ENCODE peak calls at places on chromosome 20, in nine cellular contexts. X is lower lobe of right lung, P is dorsolateral prefrontal cortex, K is ascending aorta, U is HFF-Myc, Y is left ventricle myocardium inferior, W is AG09309, A is cardiac fibroblast, M is psoas muscle. F is an unnamed sample.

GRCh38 chr20:3661060-3661820 is 2.0 kb downstream of the GFRA4 start:
- DNase-seq in U (no peak), X (no peak), W (no peak), A (no peak), P (peak; percentile 34), Y (no peak), M (peak; percentile 47), K (peak; percentile 47), F (no peak)

GRCh38 chr20:23023621-23024187 is 11.4 kb upstream of the SSTR4 start:
- DNase-seq in K (no peak), A (no peak), Y (no peak), W (no peak), U (no peak), P (no peak), M (no peak), X (no peak), F (no peak)

GRCh38 chr20:48831702-48832422 is 4.1 kb upstream of the PREX1 start:
- DNase-seq in W (no peak), X (no peak), M (peak; percentile 74), K (peak; percentile 84), A (peak; percentile 54), U (peak; percentile 24), P (peak; percentile 68), Y (peak; percentile 60), F (no peak)

GRCh38 chr20:43066061-43066575 is 123.6 kb downstream of the PTPRT start:
- DNase-seq in Y (no peak), P (no peak), X (no peak), K (no peak), A (no peak), M (no peak), U (no peak), W (no peak), F (no peak)

GRCh38 chr20:32457476-32457986 is 99.4 kb downstream of the ASXL1 start:
- DNase-seq in X (peak; percentile 70), Y (peak; percentile 62), U (no peak), W (no peak), P (peak; percentile 88), K (no peak), M (peak; percentile 72), A (peak; percentile 63), F (no peak)

GRCh38 chr20:57040924-57041323 is 225.5 kb downstream of the BMP7 start:
- DNase-seq in U (no peak), W (peak; percentile 44), A (no peak), Y (no peak), K (no peak), X (no peak), M (no peak), P (no peak), F (no peak)

GRCh38 chr20:208937-209566 is 18.0 kb upstream of the DEFB129 start:
- DNase-seq in Y (no peak), K (no peak), X (no peak), A (peak; percentile 84), M (no peak), W (peak; percentile 42), P (no peak), U (peak; percentile 35), F (peak; percentile 45)

GRCh38 chr20:23240519-23240918 is 110.1 kb upstream of the NXT1 start:
- DNase-seq in A (no peak), P (no peak), Y (no peak), U (no peak), W (no peak), X (no peak), K (no peak), M (no peak), F (no peak)

GRCh38 chr20:32479697-32480140 is 105.4 kb downstream of the NOL4L start:
- DNase-seq in U (no peak), Y (peak; percentile 0), M (peak; percentile 2), P (peak; percentile 12), X (no peak), K (no peak), W (no peak), A (no peak), F (no peak)

GRCh38 chr20:45993197-45993951 is 15.3 kb upstream of the MMP9 start:
- DNase-seq in Y (no peak), W (no peak), U (no peak), A (peak; percentile 40), M (no peak), X (peak; percentile 50), P (no peak), K (no peak), F (no peak)

GRCh38 chr20:14634666-14635065 is 297.3 kb upstream of the FLRT3 start:
- DNase-seq in P (no peak), M (no peak), W (no peak), A (no peak), Y (no peak), X (no peak), U (no peak), K (no peak), F (no peak)

GRCh38 chr20:8073024-8073832 is 53.7 kb upstream of the TMX4 start:
- DNase-seq in W (peak; percentile 41), P (no peak), Y (no peak), K (no peak), A (peak; percentile 88), X (no peak), M (no peak), U (no peak), F (no peak)

GRCh38 chr20:3137492-3137891 is 22.2 kb downstream of the FASTKD5 start:
- DNase-seq in P (no peak), K (no peak), M (no peak), X (no peak), W (no peak), Y (no peak), U (no peak), A (no peak), F (no peak)

GRCh38 chr20:43926287-43926686 is 11.6 kb downstream of the TOX2 start:
- DNase-seq in W (no peak), U (no peak), M (no peak), A (no peak), X (no peak), Y (no peak), K (no peak), P (no peak), F (no peak)

GRCh38 chr20:56875052-56875663 is 246.1 kb downstream of the TFAP2C start:
- DNase-seq in A (peak; percentile 13), U (peak; percentile 50), K (no peak), P (no peak), Y (no peak), W (peak; percentile 11), M (no peak), X (no peak), F (peak; percentile 3)

GRCh38 chr20:59221881-59222238 is 58.2 kb downstream of the ZNF831 start:
- DNase-seq in W (no peak), X (no peak), M (no peak), K (no peak), A (no peak), Y (no peak), P (no peak), U (no peak), F (no peak)
- H3K4me3 ChIP-seq in W (peak overlapping the region; percentile 47), X (peak overlapping the region; percentile 59), M (peak overlapping the region; percentile 75), K (peak overlapping the region; percentile 63), A (peak overlapping the region; percentile 49), Y (peak overlapping the region; percentile 71), P (peak overlapping the region; percentile 63), U (peak overlapping the region; percentile 32), F (peak overlapping the region; percentile 55)

GRCh38 chr20:10922521-10922920 is 248.7 kb upstream of the JAG1 start:
- DNase-seq in A (no peak), P (no peak), K (no peak), W (no peak), U (no peak), Y (no peak), X (no peak), M (no peak), F (no peak)

GRCh38 chr20:10920396-10920795 is 246.6 kb upstream of the JAG1 start:
- DNase-seq in A (no peak), K (no peak), X (no peak), U (no peak), Y (no peak), P (no peak), M (no peak), W (no peak), F (no peak)

GRCh38 chr20:10921491-10922010 is 247.8 kb upstream of the JAG1 start:
- DNase-seq in A (no peak), M (no peak), X (no peak), U (no peak), W (no peak), P (no peak), K (no peak), Y (no peak), F (no peak)

GRCh38 chr20:10917826-10918225 is 244.0 kb upstream of the JAG1 start:
- DNase-seq in W (no peak), M (no peak), Y (no peak), X (no peak), K (no peak), A (no peak), U (no peak), P (no peak), F (no peak)

GRCh38 chr20:10919549-10920140 is 245.8 kb upstream of the JAG1 start:
- DNase-seq in W (no peak), M (peak; percentile 44), K (peak; percentile 74), U (no peak), Y (peak; percentile 36), P (no peak), X (no peak), A (peak; percentile 87), F (no peak)
- H3K4me3 ChIP-seq in W (no peak overlapping the region), M (no peak overlapping the region), K (no peak overlapping the region), U (no peak overlapping the region), Y (no peak overlapping the region), P (no peak overlapping the region), X (no peak overlapping the region), A (no peak overlapping the region), F (no peak overlapping the region)

GRCh38 chr20:37914672-37915433 is 11.9 kb downstream of the VSTM2L start:
- DNase-seq in P (no peak), X (no peak), K (no peak), M (no peak), W (no peak), Y (no peak), A (no peak), U (no peak), F (no peak)

GRCh38 chr20:37913563-37914366 is 10.8 kb downstream of the VSTM2L start:
- DNase-seq in X (no peak), Y (no peak), W (no peak), M (no peak), A (no peak), P (no peak), U (no peak), K (no peak), F (no peak)

GRCh38 chr20:37914367-37914671 is 11.4 kb downstream of the VSTM2L start:
- DNase-seq in M (no peak), P (no peak), X (no peak), Y (no peak), K (no peak), U (no peak), A (no peak), W (no peak), F (no peak)

GRCh38 chr20:37915800-37916570 is 13.1 kb downstream of the VSTM2L start:
- DNase-seq in A (no peak), X (no peak), K (no peak), U (no peak), P (peak; percentile 74), M (no peak), Y (peak; percentile 38), W (no peak), F (no peak)

GRCh38 chr20:37915434-37915787 is 12.5 kb downstream of the VSTM2L start:
- DNase-seq in P (no peak), U (no peak), W (no peak), K (no peak), Y (no peak), A (no peak), X (no peak), M (no peak), F (no peak)
- H3K4me3 ChIP-seq in P (no peak overlapping the region), U (no peak overlapping the region), W (no peak overlapping the region), K (peak overlapping the region; percentile 35), Y (peak overlapping the region; percentile 41), A (no peak overlapping the region), X (no peak overlapping the region), M (peak overlapping the region; percentile 13), F (no peak overlapping the region)

GRCh38 chr20:41159547-41159946 is 22.2 kb downstream of the PLCG1 start:
- DNase-seq in U (no peak), Y (no peak), P (no peak), X (no peak), A (no peak), W (no peak), K (no peak), M (no peak), F (no peak)
- H3K4me3 ChIP-seq in U (no peak overlapping the region), Y (no peak overlapping the region), P (no peak overlapping the region), X (no peak overlapping the region), A (no peak overlapping the region), W (no peak overlapping the region), K (no peak overlapping the region), M (no peak overlapping the region), F (no peak overlapping the region)